ENCODE peak calls at places on chromosomes 7 and 10, in ten cellular contexts. G is IMR-90; I is CD14-positive monocyte; X is endothelial cell; D is breast epithelium; E is fibroblast of mammary gland; T is HFFc6; K is PC-9; Z is type B pancreatic cell; A is CD8-positive, alpha-beta T cell. W is an unnamed sample.

GRCh38 chr10:88226891-88227290 is 356.2 kb downstream of the RNLS start:
- DNase-seq in G (no peak), I (no peak), X (no peak), D (no peak), E (peak; percentile 23), T (no peak), K (no peak), Z (no peak), A (no peak), W (no peak)

GRCh38 chr10:79344502-79345195 is 2.6 kb upstream of the PPIF start:
- DNase-seq in G (no peak), I (no peak), X (no peak), D (no peak), E (no peak), T (no peak), K (no peak), Z (peak; percentile 27), A (no peak), W (no peak)

GRCh38 chr7:39069046-39069445 is 91.3 kb downstream of the POU6F2 start:
- DNase-seq in G (no peak), I (no peak), X (no peak), D (no peak), E (no peak), T (no peak), K (peak; percentile 8), Z (no peak), A (no peak), W (no peak)

GRCh38 chr7:127214956-127215355 is 37.8 kb downstream of the GRM8 start:
- DNase-seq in G (no peak), I (no peak), X (no peak), D (no peak), E (no peak), T (no peak), K (no peak), Z (no peak), A (no peak), W (no peak)

GRCh38 chr7:100102950-100103840 is 1.8 kb downstream of the AP4M1 start:
- DNase-seq in G (peak; percentile 97), I (no peak), X (no peak), D (no peak), E (peak; percentile 97), T (peak; percentile 93), K (no peak), Z (no peak), A (no peak), W (peak; percentile 58)

GRCh38 chr10:57925045-57925444 is 342.6 kb downstream of the IPMK start:
- DNase-seq in G (no peak), I (no peak), X (no peak), D (no peak), E (no peak), T (peak; percentile 9), K (peak; percentile 70), Z (no peak), A (no peak), W (no peak)

GRCh38 chr7:39621261-39621660 is 2.1 kb upstream of the RALA start:
- DNase-seq in G (peak; percentile 97), I (no peak), X (no peak), D (no peak), E (peak; percentile 93), T (peak; percentile 95), K (no peak), Z (no peak), A (no peak), W (peak; percentile 74)

GRCh38 chr7:50339990-50340500 is 35.5 kb downstream of the IKZF1 start:
- DNase-seq in G (no peak), I (no peak), X (no peak), D (no peak), E (no peak), T (no peak), K (no peak), Z (no peak), A (no peak), W (no peak)

DNA sequence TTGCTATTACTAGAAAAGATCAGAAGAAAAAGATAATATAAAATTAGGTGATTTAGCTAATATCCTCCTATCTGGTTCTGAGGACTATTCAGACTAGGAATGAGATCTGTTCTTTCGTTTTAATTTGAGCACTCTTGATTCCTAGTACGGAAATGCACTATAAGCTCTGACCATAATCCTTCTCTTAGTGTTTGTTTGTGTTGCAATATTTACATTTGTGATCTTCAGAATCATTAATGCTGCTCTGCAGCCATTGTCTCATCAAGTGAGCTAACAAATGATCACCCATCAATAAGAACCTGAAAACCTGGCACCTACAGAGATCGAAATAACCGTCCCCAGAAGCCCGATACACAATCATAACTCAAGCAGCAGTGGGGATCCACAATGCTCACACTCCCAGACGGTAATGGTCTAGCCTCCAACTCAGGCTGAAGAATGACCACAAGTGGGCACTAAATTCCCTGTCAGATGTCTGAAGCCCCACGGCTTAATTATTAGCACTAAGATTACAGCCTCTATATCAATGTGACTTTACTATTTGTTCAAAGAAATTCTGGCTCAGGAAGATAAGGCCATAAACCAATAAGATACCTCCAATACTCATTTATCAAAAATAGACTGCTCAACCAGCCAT is 156.0 kb upstream of the NFE2L3 start:
- DNase-seq in G (no peak), I (no peak), X (no peak), D (no peak), E (peak; percentile 2), T (no peak), K (no peak), Z (no peak), A (no peak), W (no peak)
- TF ChIP-seq CTCF in G (no peak), I (no peak), X (no peak), D (no peak), E (no peak), T (no peak), K (peak; percentile 48), Z (no peak), A (no peak), W (no peak)

GRCh38 chr10:44908936-44909335 is 2.2 kb upstream of the TMEM72 start:
- DNase-seq in G (no peak), I (no peak), X (no peak), D (no peak), E (no peak), T (no peak), K (no peak), Z (no peak), A (no peak), W (no peak)

GRCh38 chr10:44906476-44906875 is 4.7 kb upstream of the TMEM72 start:
- DNase-seq in G (no peak), I (peak; percentile 2), X (no peak), D (no peak), E (no peak), T (no peak), K (no peak), Z (no peak), A (no peak), W (no peak)

GRCh38 chr10:44909910-44910309 is 1.2 kb upstream of the TMEM72 start:
- DNase-seq in G (no peak), I (no peak), X (no peak), D (no peak), E (no peak), T (no peak), K (no peak), Z (no peak), A (no peak), W (no peak)

GRCh38 chr10:44907576-44907975 is 3.6 kb upstream of the TMEM72 start:
- DNase-seq in G (no peak), I (peak; percentile 5), X (no peak), D (no peak), E (no peak), T (no peak), K (no peak), Z (no peak), A (no peak), W (no peak)

DNA sequence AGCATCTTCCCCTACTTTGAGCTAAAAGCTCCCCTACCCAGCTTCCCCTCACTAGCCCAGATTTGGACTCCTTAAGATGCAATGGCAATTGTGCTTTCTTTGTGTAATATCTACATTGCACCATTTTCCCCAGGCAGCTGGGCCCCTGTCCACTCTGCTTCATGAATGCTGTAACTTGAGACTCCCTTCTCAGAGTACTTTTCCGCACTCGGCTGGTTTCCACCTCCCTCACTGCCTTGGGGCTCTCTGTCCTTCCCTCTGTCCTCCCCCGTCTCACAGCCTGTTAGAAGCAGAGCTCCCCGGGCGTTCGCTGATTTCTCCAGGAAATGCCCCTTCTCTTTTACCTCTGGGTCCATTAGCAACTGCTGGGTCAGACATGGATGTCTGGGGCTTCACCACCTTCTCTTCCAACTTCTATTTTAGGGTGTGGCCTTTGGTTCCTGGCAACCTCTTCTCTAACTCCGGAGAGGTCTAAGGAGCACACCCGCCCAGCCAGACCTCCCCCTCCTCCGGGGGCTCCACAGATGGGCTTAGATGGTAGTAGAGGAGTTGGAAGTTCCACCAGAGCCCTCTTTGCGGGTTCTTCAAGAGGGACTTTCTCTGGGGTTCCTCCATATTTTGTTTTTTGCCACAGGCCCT is 2.9 kb upstream of the TMEM72 start:
- DNase-seq in G (peak; percentile 59), I (no peak), X (no peak), D (no peak), E (peak; percentile 13), T (peak; percentile 47), K (no peak), Z (no peak), A (no peak), W (peak; percentile 32)
- TF ChIP-seq CTCF in G (no peak), I (no peak), X (no peak), D (no peak), E (no peak), T (no peak), K (no peak), Z (no peak), A (no peak), W (no peak)

DNA sequence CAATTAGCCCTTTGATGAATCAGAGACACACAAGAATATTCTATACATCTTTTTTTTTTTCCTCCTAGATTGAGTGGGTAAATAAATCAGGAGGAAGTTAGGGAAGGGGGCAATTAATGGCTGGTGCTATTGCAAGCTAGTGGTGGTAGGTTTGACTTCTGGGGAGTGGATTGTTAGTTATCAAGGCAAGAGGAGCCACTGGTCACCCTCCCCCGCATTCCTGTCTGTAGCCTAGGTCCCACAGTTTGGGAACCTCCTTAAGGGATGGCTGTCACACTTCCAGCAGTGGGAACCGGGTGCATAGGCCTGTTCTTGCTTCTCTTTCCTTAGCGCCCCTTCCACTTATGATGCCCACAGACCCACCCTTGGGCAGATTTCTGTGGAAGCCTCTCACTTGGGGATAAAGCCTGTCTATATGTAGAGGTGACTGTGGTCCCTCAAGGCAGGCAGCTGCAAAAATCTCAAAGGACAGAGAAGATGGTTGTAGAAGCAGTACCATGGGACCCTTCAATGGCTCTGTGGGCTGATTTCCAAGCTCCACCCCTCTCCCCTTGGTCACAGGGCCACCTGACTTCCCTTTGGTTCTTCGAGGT is 2.3 kb upstream of the ADCK2 start:
- DNase-seq in G (no peak), I (no peak), X (no peak), D (no peak), E (no peak), T (no peak), K (peak; percentile 21), Z (no peak), A (no peak), W (no peak)
- TF ChIP-seq CTCF in G (no peak), I (no peak), X (no peak), D (no peak), E (no peak), T (no peak), K (no peak), Z (no peak), A (no peak), W (no peak)

DNA sequence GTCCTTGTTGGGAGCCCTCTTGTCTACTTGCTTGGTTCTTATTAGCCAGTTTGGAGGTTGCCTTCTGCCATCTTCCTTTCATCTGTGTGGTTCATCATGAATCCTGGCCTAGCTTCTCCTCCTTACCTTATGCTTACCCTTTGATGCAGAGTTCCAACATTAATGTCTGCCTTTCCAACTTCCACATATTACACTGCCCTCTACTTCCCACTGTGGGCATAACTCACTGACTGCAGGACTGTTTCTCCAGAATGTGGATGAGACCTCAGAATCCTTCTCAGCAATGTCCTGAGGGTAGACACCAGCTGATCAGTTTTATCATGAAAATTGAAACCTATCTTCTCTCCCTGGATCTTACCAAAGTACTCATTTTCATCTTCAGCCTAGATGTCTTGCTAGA is 491.0 kb downstream of the LRMDA start:
- DNase-seq in G (peak; percentile 0), I (no peak), X (no peak), D (no peak), E (peak; percentile 37), T (no peak), K (no peak), Z (no peak), A (no peak), W (peak; percentile 22)
- TF ChIP-seq CTCF in G (no peak), I (peak; percentile 16), X (no peak), D (no peak), E (peak; percentile 43), T (peak; percentile 32), K (peak; percentile 43), Z (peak; percentile 25), A (no peak), W (peak; percentile 43)

W was measured in fibroblast of the aortic adventitia.